ENCODE peak calls at places on chromosomes 7 and 10, in seven cellular contexts. One of them, this sample, is unnamed.

GRCh38 chr7:104196161-104196560 is 11.7 kb downstream of the ORC5 start:
- DNase-seq in ascending aorta: no peak
- DNase-seq in neural crest cell: no peak
- DNase-seq in dorsolateral prefrontal cortex: no peak
- DNase-seq in A673: peak
- DNase-seq in colonic mucosa: no peak
- DNase-seq in lower lobe of right lung: no peak
- DNase-seq in this sample: no peak

GRCh38 chr10:132850246-132850645 is 64.3 kb upstream of the NKX6-2 start:
- DNase-seq in ascending aorta: no peak
- DNase-seq in neural crest cell: no peak
- DNase-seq in dorsolateral prefrontal cortex: no peak
- DNase-seq in A673: no peak
- DNase-seq in colonic mucosa: peak
- DNase-seq in lower lobe of right lung: no peak
- DNase-seq in this sample: peak

GRCh38 chr10:63256047-63256773 is 123.1 kb downstream of the NRBF2 start:
- DNase-seq in ascending aorta: no peak
- DNase-seq in neural crest cell: no peak
- DNase-seq in dorsolateral prefrontal cortex: no peak
- DNase-seq in A673: peak
- DNase-seq in colonic mucosa: no peak
- DNase-seq in lower lobe of right lung: no peak
- DNase-seq in this sample: no peak

GRCh38 chr10:84333864-84334451 is 5.6 kb downstream of the CCSER2 start:
- DNase-seq in ascending aorta: no peak
- DNase-seq in neural crest cell: no peak
- DNase-seq in dorsolateral prefrontal cortex: no peak
- DNase-seq in A673: no peak
- DNase-seq in colonic mucosa: no peak
- DNase-seq in lower lobe of right lung: no peak
- DNase-seq in this sample: no peak

GRCh38 chr7:41054960-41055700 is 647.8 kb downstream of the INHBA start:
- DNase-seq in ascending aorta: no peak
- DNase-seq in neural crest cell: no peak
- DNase-seq in dorsolateral prefrontal cortex: no peak
- DNase-seq in A673: no peak
- DNase-seq in colonic mucosa: no peak
- DNase-seq in lower lobe of right lung: no peak
- DNase-seq in this sample: no peak

GRCh38 chr7:157559596-157560257 is 222.9 kb downstream of the DNAJB6 start:
- DNase-seq in ascending aorta: no peak
- DNase-seq in neural crest cell: no peak
- DNase-seq in dorsolateral prefrontal cortex: no peak
- DNase-seq in A673: no peak
- DNase-seq in colonic mucosa: no peak
- DNase-seq in lower lobe of right lung: peak
- DNase-seq in this sample: no peak

GRCh38 chr7:22361795-22362194 is 4.8 kb upstream of the RAPGEF5 start:
- DNase-seq in ascending aorta: no peak
- DNase-seq in neural crest cell: no peak
- DNase-seq in dorsolateral prefrontal cortex: no peak
- DNase-seq in A673: no peak
- DNase-seq in colonic mucosa: peak
- DNase-seq in lower lobe of right lung: no peak
- DNase-seq in this sample: no peak

GRCh38 chr7:30434140-30434799 is 44.3 kb downstream of the NOD1 start:
- DNase-seq in ascending aorta: no peak
- DNase-seq in neural crest cell: no peak
- DNase-seq in dorsolateral prefrontal cortex: no peak
- DNase-seq in A673: no peak
- DNase-seq in colonic mucosa: no peak
- DNase-seq in lower lobe of right lung: no peak
- DNase-seq in this sample: no peak

GRCh38 chr7:132028144-132028920 is 471.9 kb upstream of the PODXL start:
- DNase-seq in ascending aorta: no peak
- DNase-seq in neural crest cell: no peak
- DNase-seq in dorsolateral prefrontal cortex: no peak
- DNase-seq in A673: no peak
- DNase-seq in colonic mucosa: no peak
- DNase-seq in lower lobe of right lung: no peak
- DNase-seq in this sample: no peak

GRCh38 chr10:67221939-67222494 is 296.2 kb downstream of the LRRTM3 start:
- DNase-seq in ascending aorta: no peak
- DNase-seq in neural crest cell: no peak
- DNase-seq in dorsolateral prefrontal cortex: no peak
- DNase-seq in A673: no peak
- DNase-seq in colonic mucosa: no peak
- DNase-seq in lower lobe of right lung: no peak
- DNase-seq in this sample: no peak

GRCh38 chr10:21534611-21535493 is 820 bp downstream of the MLLT10 start:
- DNase-seq in ascending aorta: no peak
- DNase-seq in neural crest cell: peak
- DNase-seq in dorsolateral prefrontal cortex: no peak
- DNase-seq in A673: peak
- DNase-seq in colonic mucosa: peak
- DNase-seq in lower lobe of right lung: peak
- DNase-seq in this sample: peak

GRCh38 chr7:73969991-73970390 is 58.0 kb upstream of the ELN start:
- DNase-seq in ascending aorta: no peak
- DNase-seq in neural crest cell: no peak
- DNase-seq in dorsolateral prefrontal cortex: no peak
- DNase-seq in A673: no peak
- DNase-seq in colonic mucosa: peak
- DNase-seq in lower lobe of right lung: peak
- DNase-seq in this sample: no peak

GRCh38 chr10:3427846-3428442 is 255.4 kb upstream of the PITRM1 start:
- DNase-seq in ascending aorta: no peak
- DNase-seq in neural crest cell: no peak
- DNase-seq in dorsolateral prefrontal cortex: no peak
- DNase-seq in A673: no peak
- DNase-seq in colonic mucosa: peak
- DNase-seq in lower lobe of right lung: no peak
- DNase-seq in this sample: no peak

GRCh38 chr10:100653957-100654834 is 91.2 kb upstream of the PAX2 start:
- DNase-seq in ascending aorta: no peak
- DNase-seq in neural crest cell: peak
- DNase-seq in dorsolateral prefrontal cortex: no peak
- DNase-seq in A673: peak
- DNase-seq in colonic mucosa: no peak
- DNase-seq in lower lobe of right lung: no peak
- DNase-seq in this sample: peak

GRCh38 chr10:46234431-46235060 is 52.3 kb upstream of the ANTXRL start:
- DNase-seq in ascending aorta: no peak
- DNase-seq in neural crest cell: no peak
- DNase-seq in dorsolateral prefrontal cortex: peak
- DNase-seq in A673: no peak
- DNase-seq in colonic mucosa: no peak
- DNase-seq in lower lobe of right lung: no peak
- DNase-seq in this sample: peak

GRCh38 chr7:110759069-110759468 is 331.9 kb upstream of the LRRN3 start:
- DNase-seq in ascending aorta: no peak
- DNase-seq in neural crest cell: no peak
- DNase-seq in dorsolateral prefrontal cortex: no peak
- DNase-seq in A673: no peak
- DNase-seq in colonic mucosa: no peak
- DNase-seq in lower lobe of right lung: no peak
- DNase-seq in this sample: no peak

GRCh38 chr10:69573056-69573806 is at the start of gene NEUROG3:
- DNase-seq in ascending aorta: no peak
- DNase-seq in neural crest cell: no peak
- DNase-seq in dorsolateral prefrontal cortex: no peak
- DNase-seq in A673: no peak
- DNase-seq in colonic mucosa: no peak
- DNase-seq in lower lobe of right lung: no peak
- DNase-seq in this sample: no peak

GRCh38 chr10:72954596-72955569 is at the start of gene PLA2G12B:
- DNase-seq in ascending aorta: no peak
- DNase-seq in neural crest cell: no peak
- DNase-seq in dorsolateral prefrontal cortex: no peak
- DNase-seq in A673: peak
- DNase-seq in colonic mucosa: peak
- DNase-seq in lower lobe of right lung: peak
- DNase-seq in this sample: no peak

GRCh38 chr10:128062837-128063563 is 63.2 kb downstream of the MKI67 start:
- DNase-seq in ascending aorta: no peak
- DNase-seq in neural crest cell: no peak
- DNase-seq in dorsolateral prefrontal cortex: peak
- DNase-seq in A673: no peak
- DNase-seq in colonic mucosa: no peak
- DNase-seq in lower lobe of right lung: no peak
- DNase-seq in this sample: no peak
- TF ChIP-seq CTCF in ascending aorta: no peak
- TF ChIP-seq CTCF in neural crest cell: no peak
- TF ChIP-seq CTCF in dorsolateral prefrontal cortex: no peak
- TF ChIP-seq CTCF in A673: no peak
- TF ChIP-seq CTCF in colonic mucosa: no peak
- TF ChIP-seq CTCF in lower lobe of right lung: no peak
- TF ChIP-seq CTCF in this sample: no peak

GRCh38 chr7:28272461-28272877 is 91.9 kb upstream of the JAZF1 start:
- DNase-seq in ascending aorta: no peak
- DNase-seq in neural crest cell: peak
- DNase-seq in dorsolateral prefrontal cortex: peak
- DNase-seq in A673: peak
- DNase-seq in colonic mucosa: peak
- DNase-seq in lower lobe of right lung: peak
- DNase-seq in this sample: no peak

GRCh38 chr7:28266377-28266776 is 85.8 kb upstream of the JAZF1 start:
- DNase-seq in ascending aorta: no peak
- DNase-seq in neural crest cell: no peak
- DNase-seq in dorsolateral prefrontal cortex: no peak
- DNase-seq in A673: no peak
- DNase-seq in colonic mucosa: no peak
- DNase-seq in lower lobe of right lung: no peak
- DNase-seq in this sample: no peak

GRCh38 chr7:28267012-28267411 is 86.4 kb upstream of the JAZF1 start:
- DNase-seq in ascending aorta: no peak
- DNase-seq in neural crest cell: no peak
- DNase-seq in dorsolateral prefrontal cortex: no peak
- DNase-seq in A673: no peak
- DNase-seq in colonic mucosa: no peak
- DNase-seq in lower lobe of right lung: no peak
- DNase-seq in this sample: no peak

GRCh38 chr7:28270536-28270935 is 89.9 kb upstream of the JAZF1 start:
- DNase-seq in ascending aorta: no peak
- DNase-seq in neural crest cell: no peak
- DNase-seq in dorsolateral prefrontal cortex: no peak
- DNase-seq in A673: no peak
- DNase-seq in colonic mucosa: no peak
- DNase-seq in lower lobe of right lung: no peak
- DNase-seq in this sample: no peak

GRCh38 chr7:28269700-28270361 is 89.2 kb upstream of the JAZF1 start:
- DNase-seq in ascending aorta: no peak
- DNase-seq in neural crest cell: no peak
- DNase-seq in dorsolateral prefrontal cortex: no peak
- DNase-seq in A673: no peak
- DNase-seq in colonic mucosa: no peak
- DNase-seq in lower lobe of right lung: no peak
- DNase-seq in this sample: no peak
- TF ChIP-seq CTCF in ascending aorta: no peak
- TF ChIP-seq CTCF in neural crest cell: no peak
- TF ChIP-seq CTCF in dorsolateral prefrontal cortex: no peak
- TF ChIP-seq CTCF in A673: no peak
- TF ChIP-seq CTCF in colonic mucosa: no peak
- TF ChIP-seq CTCF in lower lobe of right lung: no peak
- TF ChIP-seq CTCF in this sample: no peak

DNA sequence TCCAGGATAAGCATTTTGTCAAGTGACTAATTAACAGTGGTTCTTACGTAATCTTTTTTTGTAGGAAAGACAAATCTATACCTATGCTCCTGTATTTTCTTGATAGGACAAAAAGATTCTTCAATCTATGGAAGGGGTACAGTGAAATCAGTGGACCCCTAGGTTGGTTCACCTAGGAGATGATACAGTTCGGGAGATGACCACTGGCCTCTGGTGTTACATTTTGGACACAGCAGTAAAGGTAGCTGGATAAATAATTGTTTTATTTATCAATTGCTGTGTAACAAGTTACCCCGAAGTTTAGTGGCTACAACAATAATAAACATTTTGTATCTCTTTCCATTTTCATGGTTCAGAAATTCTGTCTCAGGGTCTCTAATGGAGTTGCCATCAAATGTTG is 288.2 kb upstream of the MAGI2 start:
- DNase-seq in ascending aorta: no peak
- DNase-seq in neural crest cell: no peak
- DNase-seq in dorsolateral prefrontal cortex: no peak
- DNase-seq in A673: no peak
- DNase-seq in colonic mucosa: no peak
- DNase-seq in lower lobe of right lung: no peak
- DNase-seq in this sample: no peak
- TF ChIP-seq CTCF in ascending aorta: no peak
- TF ChIP-seq CTCF in neural crest cell: peak
- TF ChIP-seq CTCF in dorsolateral prefrontal cortex: no peak
- TF ChIP-seq CTCF in A673: peak
- TF ChIP-seq CTCF in colonic mucosa: no peak
- TF ChIP-seq CTCF in lower lobe of right lung: no peak
- TF ChIP-seq CTCF in this sample: no peak

DNA sequence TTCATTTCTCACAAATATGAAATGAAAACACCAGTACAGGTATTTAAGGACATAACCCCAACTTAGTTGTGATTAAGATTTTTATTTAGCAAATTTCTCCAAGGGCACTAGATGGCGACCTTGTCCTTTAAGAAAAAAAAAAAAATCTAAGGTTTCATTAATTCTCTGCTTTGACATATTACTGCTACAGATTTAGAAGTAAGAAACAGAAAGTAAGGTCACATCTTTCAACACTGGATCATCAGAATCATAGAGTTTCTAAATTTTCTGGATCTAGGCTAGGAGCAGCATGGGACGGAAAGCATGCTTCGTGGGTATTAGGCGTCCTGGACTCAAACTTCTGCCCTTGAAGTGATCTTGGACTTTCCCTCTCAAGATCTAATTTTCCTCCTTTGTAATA is 85.5 kb upstream of the PRKG1 start:
- DNase-seq in ascending aorta: no peak
- DNase-seq in neural crest cell: no peak
- DNase-seq in dorsolateral prefrontal cortex: no peak
- DNase-seq in A673: peak
- DNase-seq in colonic mucosa: no peak
- DNase-seq in lower lobe of right lung: no peak
- DNase-seq in this sample: no peak
- TF ChIP-seq CTCF in ascending aorta: peak
- TF ChIP-seq CTCF in neural crest cell: peak
- TF ChIP-seq CTCF in dorsolateral prefrontal cortex: peak
- TF ChIP-seq CTCF in A673: peak
- TF ChIP-seq CTCF in colonic mucosa: peak
- TF ChIP-seq CTCF in lower lobe of right lung: peak
- TF ChIP-seq CTCF in this sample: peak

DNA sequence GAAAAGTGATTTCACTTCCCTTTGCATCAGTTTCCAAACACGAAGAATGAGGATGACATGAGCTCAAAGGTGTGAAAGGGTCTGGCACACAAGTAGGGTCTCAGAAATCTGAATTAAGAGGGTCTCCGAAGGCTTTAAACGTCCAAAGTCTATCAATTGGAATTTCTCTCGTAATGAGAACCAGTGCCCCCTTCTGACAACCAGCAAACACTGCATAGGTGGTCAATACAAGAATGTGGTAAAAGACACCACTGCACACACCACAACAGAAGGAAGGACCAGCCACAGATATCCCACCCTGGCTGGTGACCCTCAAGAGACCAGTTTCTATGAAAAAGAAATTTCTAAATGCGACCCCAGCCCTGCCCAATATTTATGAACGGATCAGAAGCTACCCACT is 78.1 kb downstream of the CALN1 start:
- DNase-seq in ascending aorta: no peak
- DNase-seq in neural crest cell: no peak
- DNase-seq in dorsolateral prefrontal cortex: no peak
- DNase-seq in A673: no peak
- DNase-seq in colonic mucosa: no peak
- DNase-seq in lower lobe of right lung: no peak
- DNase-seq in this sample: no peak
- TF ChIP-seq CTCF in ascending aorta: no peak
- TF ChIP-seq CTCF in neural crest cell: peak
- TF ChIP-seq CTCF in dorsolateral prefrontal cortex: peak
- TF ChIP-seq CTCF in A673: peak
- TF ChIP-seq CTCF in colonic mucosa: no peak
- TF ChIP-seq CTCF in lower lobe of right lung: no peak
- TF ChIP-seq CTCF in this sample: no peak

This sample was measured in mesothelial cell of epicardium.